ENCODE peak calls at places on chromosomes 12 and 14, in eight cellular contexts. One of them, this sample, is unnamed.

GRCh38 chr12:49335118-49335954 is 1.7 kb downstream of the C1QL4 start:
- DNase-seq in cardiac fibroblast: no peak
- DNase-seq in neural crest cell: no peak
- DNase-seq in K562: no peak
- DNase-seq in GM13977: no peak
- DNase-seq in fibroblast of pulmonary artery: no peak
- DNase-seq in GM23338: no peak
- DNase-seq in endothelial cell: no peak
- DNase-seq in this sample: no peak

GRCh38 chr12:3920378-3921141 is 47.4 kb upstream of the PARP11 start:
- DNase-seq in cardiac fibroblast: no peak
- DNase-seq in neural crest cell: peak
- DNase-seq in K562: no peak
- DNase-seq in GM13977: no peak
- DNase-seq in fibroblast of pulmonary artery: no peak
- DNase-seq in GM23338: no peak
- DNase-seq in endothelial cell: no peak
- DNase-seq in this sample: no peak

GRCh38 chr12:68435238-68435637 is 103.1 kb upstream of the MDM1 start:
- DNase-seq in cardiac fibroblast: no peak
- DNase-seq in neural crest cell: no peak
- DNase-seq in K562: no peak
- DNase-seq in GM13977: no peak
- DNase-seq in fibroblast of pulmonary artery: no peak
- DNase-seq in GM23338: no peak
- DNase-seq in endothelial cell: no peak
- DNase-seq in this sample: no peak

GRCh38 chr12:93358821-93359220 is 18.9 kb upstream of the NUDT4 start:
- DNase-seq in cardiac fibroblast: no peak
- DNase-seq in neural crest cell: no peak
- DNase-seq in K562: no peak
- DNase-seq in GM13977: no peak
- DNase-seq in fibroblast of pulmonary artery: no peak
- DNase-seq in GM23338: no peak
- DNase-seq in endothelial cell: no peak
- DNase-seq in this sample: no peak

GRCh38 chr12:52850681-52851080 is 1.9 kb upstream of the KRT78 start:
- DNase-seq in cardiac fibroblast: no peak
- DNase-seq in neural crest cell: no peak
- DNase-seq in K562: no peak
- DNase-seq in GM13977: no peak
- DNase-seq in fibroblast of pulmonary artery: no peak
- DNase-seq in GM23338: no peak
- DNase-seq in endothelial cell: no peak
- DNase-seq in this sample: no peak

GRCh38 chr12:87679262-87679661 is 349.9 kb downstream of the C12orf50 start:
- DNase-seq in cardiac fibroblast: no peak
- DNase-seq in neural crest cell: no peak
- DNase-seq in K562: no peak
- DNase-seq in GM13977: no peak
- DNase-seq in fibroblast of pulmonary artery: no peak
- DNase-seq in GM23338: no peak
- DNase-seq in endothelial cell: no peak
- DNase-seq in this sample: no peak

GRCh38 chr14:75885829-75886228 is 96.0 kb downstream of the TGFB3 start:
- DNase-seq in cardiac fibroblast: peak
- DNase-seq in neural crest cell: no peak
- DNase-seq in K562: no peak
- DNase-seq in GM13977: no peak
- DNase-seq in fibroblast of pulmonary artery: peak
- DNase-seq in GM23338: no peak
- DNase-seq in endothelial cell: no peak
- DNase-seq in this sample: no peak

GRCh38 chr14:75979641-75980422 is 2.0 kb downstream of the TGFB3 start:
- DNase-seq in cardiac fibroblast: peak
- DNase-seq in neural crest cell: no peak
- DNase-seq in K562: no peak
- DNase-seq in GM13977: no peak
- DNase-seq in fibroblast of pulmonary artery: no peak
- DNase-seq in GM23338: no peak
- DNase-seq in endothelial cell: no peak
- DNase-seq in this sample: no peak

GRCh38 chr12:103924761-103925641 is 5.2 kb upstream of the HSP90B1 start:
- DNase-seq in cardiac fibroblast: peak
- DNase-seq in neural crest cell: no peak
- DNase-seq in K562: no peak
- DNase-seq in GM13977: peak
- DNase-seq in fibroblast of pulmonary artery: peak
- DNase-seq in GM23338: no peak
- DNase-seq in endothelial cell: no peak
- DNase-seq in this sample: no peak

GRCh38 chr12:48924617-48925217 is 575 bp downstream of the FKBP11 start:
- DNase-seq in cardiac fibroblast: peak
- DNase-seq in neural crest cell: peak
- DNase-seq in K562: no peak
- DNase-seq in GM13977: peak
- DNase-seq in fibroblast of pulmonary artery: peak
- DNase-seq in GM23338: peak
- DNase-seq in endothelial cell: peak
- DNase-seq in this sample: no peak

GRCh38 chr14:101019541-101019940 is 116.0 kb upstream of the RTL1 start:
- DNase-seq in cardiac fibroblast: no peak
- DNase-seq in neural crest cell: no peak
- DNase-seq in K562: peak
- DNase-seq in GM13977: no peak
- DNase-seq in fibroblast of pulmonary artery: no peak
- DNase-seq in GM23338: no peak
- DNase-seq in endothelial cell: no peak
- DNase-seq in this sample: no peak

GRCh38 chr12:105228966-105229365 is 7.0 kb downstream of the APPL2 start:
- DNase-seq in cardiac fibroblast: no peak
- DNase-seq in neural crest cell: no peak
- DNase-seq in K562: no peak
- DNase-seq in GM13977: no peak
- DNase-seq in fibroblast of pulmonary artery: no peak
- DNase-seq in GM23338: no peak
- DNase-seq in endothelial cell: no peak
- DNase-seq in this sample: no peak

GRCh38 chr12:105227879-105228278 is 8.1 kb downstream of the APPL2 start:
- DNase-seq in cardiac fibroblast: no peak
- DNase-seq in neural crest cell: no peak
- DNase-seq in K562: no peak
- DNase-seq in GM13977: no peak
- DNase-seq in fibroblast of pulmonary artery: no peak
- DNase-seq in GM23338: no peak
- DNase-seq in endothelial cell: no peak
- DNase-seq in this sample: no peak

GRCh38 chr12:105228494-105228893 is 7.5 kb downstream of the APPL2 start:
- DNase-seq in cardiac fibroblast: peak
- DNase-seq in neural crest cell: no peak
- DNase-seq in K562: no peak
- DNase-seq in GM13977: peak
- DNase-seq in fibroblast of pulmonary artery: peak
- DNase-seq in GM23338: no peak
- DNase-seq in endothelial cell: no peak
- DNase-seq in this sample: no peak

GRCh38 chr12:105231396-105231795 is 4.6 kb downstream of the APPL2 start:
- DNase-seq in cardiac fibroblast: no peak
- DNase-seq in neural crest cell: no peak
- DNase-seq in K562: no peak
- DNase-seq in GM13977: no peak
- DNase-seq in fibroblast of pulmonary artery: no peak
- DNase-seq in GM23338: no peak
- DNase-seq in endothelial cell: no peak
- DNase-seq in this sample: no peak

GRCh38 chr12:105229446-105229845 is 6.5 kb downstream of the APPL2 start:
- DNase-seq in cardiac fibroblast: no peak
- DNase-seq in neural crest cell: no peak
- DNase-seq in K562: peak
- DNase-seq in GM13977: no peak
- DNase-seq in fibroblast of pulmonary artery: no peak
- DNase-seq in GM23338: no peak
- DNase-seq in endothelial cell: no peak
- DNase-seq in this sample: no peak
- TF ChIP-seq CTCF in cardiac fibroblast: no peak
- TF ChIP-seq CTCF in neural crest cell: no peak
- TF ChIP-seq CTCF in K562: no peak
- TF ChIP-seq CTCF in GM13977: no peak
- TF ChIP-seq CTCF in fibroblast of pulmonary artery: no peak
- TF ChIP-seq CTCF in GM23338: no peak
- TF ChIP-seq CTCF in endothelial cell: no peak
- TF ChIP-seq CTCF in this sample: no peak

DNA sequence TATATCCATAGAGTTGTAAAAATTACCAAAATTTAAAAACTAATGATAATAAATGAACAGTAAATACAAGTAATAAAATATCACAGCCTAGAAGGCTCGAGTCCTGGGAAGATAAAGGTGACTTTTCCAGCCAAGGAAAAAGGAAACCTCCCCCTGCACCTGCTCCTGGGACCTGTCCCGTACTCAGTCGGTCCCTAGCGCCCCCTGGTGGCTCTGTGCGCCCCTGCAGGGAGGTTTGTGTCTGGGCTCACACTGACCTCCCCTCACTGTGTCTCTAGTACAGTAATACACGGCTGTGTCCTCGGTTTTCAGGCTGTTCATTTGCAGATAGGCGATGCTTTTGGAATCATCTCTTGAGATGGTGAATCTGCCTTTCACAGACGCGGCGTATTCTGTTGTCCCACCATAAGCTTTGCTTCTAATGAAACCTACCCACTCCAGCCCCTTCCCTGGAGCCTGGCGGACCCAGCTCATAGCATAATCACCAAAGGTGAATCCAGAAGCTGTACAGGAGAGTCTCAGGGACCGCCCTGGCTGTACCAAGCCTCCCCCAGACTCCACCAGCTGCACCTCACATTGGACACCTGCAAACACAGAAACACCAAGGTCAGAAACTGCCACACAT is 1030.4 kb downstream of the TMEM121 start:
- DNase-seq in cardiac fibroblast: no peak
- DNase-seq in neural crest cell: no peak
- DNase-seq in K562: peak
- DNase-seq in GM13977: peak
- DNase-seq in fibroblast of pulmonary artery: no peak
- DNase-seq in GM23338: peak
- DNase-seq in endothelial cell: no peak
- DNase-seq in this sample: no peak
- TF ChIP-seq CTCF in cardiac fibroblast: peak
- TF ChIP-seq CTCF in neural crest cell: peak
- TF ChIP-seq CTCF in K562: peak
- TF ChIP-seq CTCF in GM13977: peak
- TF ChIP-seq CTCF in fibroblast of pulmonary artery: no peak
- TF ChIP-seq CTCF in GM23338: peak
- TF ChIP-seq CTCF in endothelial cell: no peak
- TF ChIP-seq CTCF in this sample: no peak

GRCh38 chr12:120775862-120776552 is 50.4 kb downstream of the ACADS start:
- DNase-seq in cardiac fibroblast: peak
- DNase-seq in neural crest cell: no peak
- DNase-seq in K562: no peak
- DNase-seq in GM13977: no peak
- DNase-seq in fibroblast of pulmonary artery: peak
- DNase-seq in GM23338: no peak
- DNase-seq in endothelial cell: no peak
- DNase-seq in this sample: no peak
- TF ChIP-seq CTCF in cardiac fibroblast: no peak
- TF ChIP-seq CTCF in neural crest cell: peak
- TF ChIP-seq CTCF in K562: peak
- TF ChIP-seq CTCF in GM13977: no peak
- TF ChIP-seq CTCF in fibroblast of pulmonary artery: peak
- TF ChIP-seq CTCF in GM23338: peak
- TF ChIP-seq CTCF in endothelial cell: peak
- TF ChIP-seq CTCF in this sample: no peak

GRCh38 chr12:14993537-14994266 is 20.9 kb downstream of the PDE6H start:
- DNase-seq in cardiac fibroblast: peak
- DNase-seq in neural crest cell: no peak
- DNase-seq in K562: no peak
- DNase-seq in GM13977: no peak
- DNase-seq in fibroblast of pulmonary artery: peak
- DNase-seq in GM23338: no peak
- DNase-seq in endothelial cell: no peak
- DNase-seq in this sample: no peak

GRCh38 chr12:14994610-14995009 is 21.8 kb downstream of the PDE6H start:
- DNase-seq in cardiac fibroblast: peak
- DNase-seq in neural crest cell: no peak
- DNase-seq in K562: no peak
- DNase-seq in GM13977: no peak
- DNase-seq in fibroblast of pulmonary artery: no peak
- DNase-seq in GM23338: no peak
- DNase-seq in endothelial cell: no peak
- DNase-seq in this sample: no peak

GRCh38 chr12:14997998-14998397 is 25.2 kb downstream of the PDE6H start:
- DNase-seq in cardiac fibroblast: no peak
- DNase-seq in neural crest cell: no peak
- DNase-seq in K562: no peak
- DNase-seq in GM13977: no peak
- DNase-seq in fibroblast of pulmonary artery: no peak
- DNase-seq in GM23338: no peak
- DNase-seq in endothelial cell: no peak
- DNase-seq in this sample: no peak

GRCh38 chr12:14993117-14993516 is 20.3 kb downstream of the PDE6H start:
- DNase-seq in cardiac fibroblast: no peak
- DNase-seq in neural crest cell: no peak
- DNase-seq in K562: no peak
- DNase-seq in GM13977: no peak
- DNase-seq in fibroblast of pulmonary artery: no peak
- DNase-seq in GM23338: no peak
- DNase-seq in endothelial cell: no peak
- DNase-seq in this sample: no peak

GRCh38 chr12:14995583-14996425 is 23.0 kb downstream of the PDE6H start:
- DNase-seq in cardiac fibroblast: peak
- DNase-seq in neural crest cell: no peak
- DNase-seq in K562: peak
- DNase-seq in GM13977: no peak
- DNase-seq in fibroblast of pulmonary artery: peak
- DNase-seq in GM23338: peak
- DNase-seq in endothelial cell: no peak
- DNase-seq in this sample: peak
- TF ChIP-seq CTCF in cardiac fibroblast: peak
- TF ChIP-seq CTCF in neural crest cell: peak
- TF ChIP-seq CTCF in K562: no peak
- TF ChIP-seq CTCF in GM13977: peak
- TF ChIP-seq CTCF in fibroblast of pulmonary artery: peak
- TF ChIP-seq CTCF in GM23338: peak
- TF ChIP-seq CTCF in endothelial cell: peak
- TF ChIP-seq CTCF in this sample: peak